ENCODE peak calls at places on chromosomes 3 and 15, in four cellular contexts. I, E, D and W are unnamed samples.

GRCh38 chr3:56219894-56220805 is 248.1 kb downstream of the ERC2 start:
- DNase-seq in I (no peak), E (no peak), D (no peak), W (no peak)

GRCh38 chr15:61383421-61383820 is 154.3 kb upstream of the RORA start:
- DNase-seq in I (no peak), E (no peak), D (no peak), W (no peak)

GRCh38 chr3:108838411-108838810 is 15.8 kb downstream of the TRAT1 start:
- DNase-seq in I (no peak), E (no peak), D (no peak), W (no peak)

GRCh38 chr15:64749167-64749566 is 26.2 kb downstream of the RBPMS2 start:
- DNase-seq in I (no peak), E (no peak), D (peak), W (no peak)

GRCh38 chr15:48541659-48542334 is 103.7 kb downstream of the FBN1 start:
- DNase-seq in I (no peak), E (no peak), D (no peak), W (no peak)

GRCh38 chr15:23857028-23857641 is 170.0 kb upstream of the NDN start:
- DNase-seq in I (no peak), E (no peak), D (peak), W (no peak)

GRCh38 chr15:74983725-74984231 is 11.6 kb upstream of the SCAMP5 start:
- DNase-seq in I (no peak), E (peak), D (no peak), W (peak)

GRCh38 chr3:172070799-172071198 is 31.4 kb downstream of the FNDC3B start:
- DNase-seq in I (no peak), E (no peak), D (no peak), W (no peak)